ENCODE peak calls at places on chromosomes 4 and X, in ten cellular contexts. One of them, this sample, is unnamed.

GRCh38 chr4:804804-805203 is 21.1 kb downstream of the CPLX1 start:
- DNase-seq in Peyer's patch: no peak
- DNase-seq in BJ: no peak
- DNase-seq in iris pigment epithelial cell: no peak
- DNase-seq in NCI-H2081: no peak
- DNase-seq in psoas muscle: no peak
- DNase-seq in NCI-H1436: no peak
- DNase-seq in HFF-Myc: no peak
- DNase-seq in smooth muscle cell of the brain vasculature: no peak
- DNase-seq in mesothelial cell of epicardium: no peak
- DNase-seq in this sample: no peak

GRCh38 chr4:122747883-122748282 is 15.4 kb downstream of the BBS12 start:
- DNase-seq in Peyer's patch: no peak
- DNase-seq in BJ: no peak
- DNase-seq in iris pigment epithelial cell: peak; percentile 89
- DNase-seq in NCI-H2081: no peak
- DNase-seq in psoas muscle: no peak
- DNase-seq in NCI-H1436: no peak
- DNase-seq in HFF-Myc: no peak
- DNase-seq in smooth muscle cell of the brain vasculature: no peak
- DNase-seq in mesothelial cell of epicardium: no peak
- DNase-seq in this sample: no peak

GRCh38 chr4:176238157-176238608 is 30.8 kb downstream of the ASB5 start:
- DNase-seq in Peyer's patch: no peak
- DNase-seq in BJ: peak; percentile 77
- DNase-seq in iris pigment epithelial cell: peak; percentile 69
- DNase-seq in NCI-H2081: no peak
- DNase-seq in psoas muscle: no peak
- DNase-seq in NCI-H1436: no peak
- DNase-seq in HFF-Myc: peak; percentile 29
- DNase-seq in smooth muscle cell of the brain vasculature: peak; percentile 54
- DNase-seq in mesothelial cell of epicardium: no peak
- DNase-seq in this sample: no peak

GRCh38 chr4:82560853-82561744 is 689 bp downstream of the TMEM150C start:
- DNase-seq in Peyer's patch: no peak
- DNase-seq in BJ: no peak
- DNase-seq in iris pigment epithelial cell: no peak
- DNase-seq in NCI-H2081: peak; percentile 4
- DNase-seq in psoas muscle: peak; percentile 10
- DNase-seq in NCI-H1436: no peak
- DNase-seq in HFF-Myc: no peak
- DNase-seq in smooth muscle cell of the brain vasculature: no peak
- DNase-seq in mesothelial cell of epicardium: peak; percentile 43
- DNase-seq in this sample: no peak

GRCh38 chr4:169922632-169923276 is 103.4 kb downstream of the MFAP3L start:
- DNase-seq in Peyer's patch: no peak
- DNase-seq in BJ: no peak
- DNase-seq in iris pigment epithelial cell: no peak
- DNase-seq in NCI-H2081: no peak
- DNase-seq in psoas muscle: no peak
- DNase-seq in NCI-H1436: no peak
- DNase-seq in HFF-Myc: no peak
- DNase-seq in smooth muscle cell of the brain vasculature: no peak
- DNase-seq in mesothelial cell of epicardium: no peak
- DNase-seq in this sample: no peak

GRCh38 chr4:87037921-87038320 is 103.1 kb downstream of the AFF1 start:
- DNase-seq in Peyer's patch: no peak
- DNase-seq in BJ: no peak
- DNase-seq in iris pigment epithelial cell: no peak
- DNase-seq in NCI-H2081: no peak
- DNase-seq in psoas muscle: no peak
- DNase-seq in NCI-H1436: no peak
- DNase-seq in HFF-Myc: no peak
- DNase-seq in smooth muscle cell of the brain vasculature: no peak
- DNase-seq in mesothelial cell of epicardium: no peak
- DNase-seq in this sample: no peak

GRCh38 chr4:146649232-146649631 is 10.5 kb downstream of the POU4F2 start:
- DNase-seq in Peyer's patch: no peak
- DNase-seq in BJ: no peak
- DNase-seq in iris pigment epithelial cell: no peak
- DNase-seq in NCI-H2081: no peak
- DNase-seq in psoas muscle: no peak
- DNase-seq in NCI-H1436: no peak
- DNase-seq in HFF-Myc: no peak
- DNase-seq in smooth muscle cell of the brain vasculature: no peak
- DNase-seq in mesothelial cell of epicardium: no peak
- DNase-seq in this sample: no peak

GRCh38 chrX:153459976-153460375 is 10.4 kb downstream of the HAUS7 start:
- DNase-seq in Peyer's patch: no peak
- DNase-seq in BJ: no peak
- DNase-seq in iris pigment epithelial cell: peak; percentile 81
- DNase-seq in NCI-H2081: no peak
- DNase-seq in psoas muscle: no peak
- DNase-seq in NCI-H1436: no peak
- DNase-seq in HFF-Myc: no peak
- DNase-seq in smooth muscle cell of the brain vasculature: no peak
- DNase-seq in mesothelial cell of epicardium: no peak
- DNase-seq in this sample: no peak

GRCh38 chr4:139728146-139728545 is 62.5 kb downstream of the MGST2 start:
- DNase-seq in Peyer's patch: no peak
- DNase-seq in BJ: no peak
- DNase-seq in iris pigment epithelial cell: no peak
- DNase-seq in NCI-H2081: no peak
- DNase-seq in psoas muscle: no peak
- DNase-seq in NCI-H1436: no peak
- DNase-seq in HFF-Myc: no peak
- DNase-seq in smooth muscle cell of the brain vasculature: no peak
- DNase-seq in mesothelial cell of epicardium: no peak
- DNase-seq in this sample: no peak

This sample was measured in SK-N-MC.